ENCODE peak calls at places on chromosomes 6 and 20, in nine cellular contexts. V is HT1080; G is colonic mucosa; T is transverse colon; H is psoas muscle; N is NCI-H748 treated with DMSO at 0.1 percent for 48 hours; I is KBM-7; X is activated naive CD4-positive, alpha-beta T cell treated with Interleukin-2 at 50 U/mL for 16 hours; K is T-cell. C is an unnamed sample.

GRCh38 chr20:46774943-46775560 is 65.6 kb downstream of the SLC2A10 start:
- DNase-seq in V (no peak), G (no peak), T (no peak), H (no peak), N (no peak), I (no peak), X (no peak), K (no peak), C (no peak)

GRCh38 chr6:132526461-132526860 is 11.6 kb upstream of the TAAR9 start:
- DNase-seq in V (no peak), G (no peak), T (no peak), H (no peak), N (no peak), I (no peak), X (no peak), K (no peak), C (no peak)

GRCh38 chr6:51842066-51842465 is 245.3 kb downstream of the PKHD1 start:
- DNase-seq in V (no peak), G (no peak), T (no peak), H (no peak), N (no peak), I (no peak), X (no peak), K (no peak), C (no peak)

GRCh38 chr20:45629496-45630100 is at the start of gene WFDC10A:
- DNase-seq in V (peak; percentile 77), G (peak; percentile 54), T (peak; percentile 47), H (no peak), N (no peak), I (peak; percentile 72), X (peak; percentile 4), K (peak; percentile 1), C (no peak)

GRCh38 chr6:169810066-169810989 is 58.9 kb downstream of the ERMARD start:
- DNase-seq in V (no peak), G (peak; percentile 68), T (peak; percentile 51), H (no peak), N (peak; percentile 65), I (no peak), X (no peak), K (no peak), C (no peak)

GRCh38 chr6:136403166-136403980 is 113.7 kb upstream of the BCLAF1 start:
- DNase-seq in V (peak; percentile 93), G (no peak), T (no peak), H (no peak), N (no peak), I (peak; percentile 44), X (no peak), K (no peak), C (no peak)

GRCh38 chr6:140052757-140053729 is 678.6 kb upstream of the CITED2 start:
- DNase-seq in V (no peak), G (no peak), T (no peak), H (peak; percentile 23), N (no peak), I (peak; percentile 35), X (no peak), K (no peak), C (no peak)

GRCh38 chr6:109010703-109011102 is 83.9 kb downstream of the SESN1 start:
- DNase-seq in V (no peak), G (no peak), T (no peak), H (no peak), N (peak; percentile 36), I (no peak), X (no peak), K (no peak), C (no peak)

GRCh38 chr6:49463612-49463967 is 420 bp downstream of the CENPQ start:
- DNase-seq in V (no peak), G (no peak), T (no peak), H (no peak), N (peak; percentile 45), I (no peak), X (no peak), K (no peak), C (no peak)

GRCh38 chr20:9294081-9294480 is 220.3 kb upstream of the LAMP5 start:
- DNase-seq in V (peak; percentile 79), G (no peak), T (no peak), H (no peak), N (no peak), I (no peak), X (no peak), K (no peak), C (no peak)

GRCh38 chr20:25257130-25257529 is 9.2 kb downstream of the PYGB start:
- DNase-seq in V (no peak), G (peak; percentile 9), T (peak; percentile 3), H (peak; percentile 28), N (no peak), I (no peak), X (no peak), K (no peak), C (no peak)

GRCh38 chr20:53281557-53282117 is 309.5 kb downstream of the TSHZ2 start:
- DNase-seq in V (no peak), G (no peak), T (no peak), H (no peak), N (no peak), I (no peak), X (no peak), K (no peak), C (no peak)

GRCh38 chr6:168704678-168705077 is 263.7 kb downstream of the SMOC2 start:
- DNase-seq in V (no peak), G (no peak), T (no peak), H (no peak), N (no peak), I (no peak), X (no peak), K (no peak), C (no peak)

GRCh38 chr6:138815797-138816528 is 20.1 kb downstream of the ECT2L start:
- DNase-seq in V (peak; percentile 58), G (peak; percentile 25), T (no peak), H (no peak), N (peak; percentile 89), I (peak; percentile 71), X (no peak), K (no peak), C (peak; percentile 33)

GRCh38 chr6:15793288-15793687 is 130.5 kb upstream of the DTNBP1 start:
- DNase-seq in V (peak; percentile 52), G (no peak), T (no peak), H (peak; percentile 63), N (no peak), I (no peak), X (no peak), K (no peak), C (no peak)

GRCh38 chr6:72748759-72749158 is 126.9 kb downstream of the KCNQ5 start:
- DNase-seq in V (peak; percentile 93), G (no peak), T (no peak), H (no peak), N (no peak), I (peak; percentile 58), X (no peak), K (no peak), C (no peak)

GRCh38 chr6:13278184-13278583 is 50.2 kb downstream of the TBC1D7 start:
- DNase-seq in V (peak; percentile 26), G (no peak), T (no peak), H (no peak), N (no peak), I (peak; percentile 53), X (no peak), K (no peak), C (no peak)

GRCh38 chr6:40472354-40472753 is 114.8 kb downstream of the LRFN2 start:
- DNase-seq in V (no peak), G (no peak), T (no peak), H (no peak), N (no peak), I (no peak), X (no peak), K (no peak), C (no peak)

GRCh38 chr6:27541932-27542297 is 69.0 kb upstream of the ZNF184 start:
- DNase-seq in V (no peak), G (no peak), T (no peak), H (no peak), N (no peak), I (no peak), X (no peak), K (no peak), C (no peak)

GRCh38 chr6:113490356-113490755 is 366.8 kb upstream of the MARCKS start:
- DNase-seq in V (no peak), G (no peak), T (no peak), H (no peak), N (peak; percentile 31), I (no peak), X (no peak), K (no peak), C (no peak)

GRCh38 chr6:4021862-4022715 is 56.8 kb downstream of the FAM217A start:
- DNase-seq in V (peak; percentile 10), G (no peak), T (no peak), H (no peak), N (no peak), I (peak; percentile 40), X (no peak), K (no peak), C (peak; percentile 38)

GRCh38 chr20:51767018-51767866 is 948 bp downstream of the ATP9A start:
- DNase-seq in V (no peak), G (peak; percentile 94), T (peak; percentile 93), H (peak; percentile 64), N (peak; percentile 77), I (peak; percentile 64), X (peak; percentile 43), K (peak; percentile 18), C (peak; percentile 40)

GRCh38 chr6:169972736-169973135 is 221.3 kb downstream of the ERMARD start:
- DNase-seq in V (no peak), G (no peak), T (no peak), H (no peak), N (no peak), I (no peak), X (no peak), K (no peak), C (no peak)

GRCh38 chr20:14193885-14194284 is 143.5 kb downstream of the FLRT3 start:
- DNase-seq in V (peak; percentile 12), G (no peak), T (no peak), H (no peak), N (no peak), I (no peak), X (no peak), K (no peak), C (no peak)

GRCh38 chr20:10134176-10134575 is 84.5 kb upstream of the SNAP25 start:
- DNase-seq in V (no peak), G (no peak), T (no peak), H (no peak), N (no peak), I (no peak), X (no peak), K (no peak), C (no peak)